ENCODE peak calls at places on chromosome 3, in eight cellular contexts. Z is cardiac fibroblast, T is A172, J is fibroblast of the conjunctiva, W is neuronal stem cell, D is germinal center, P is psoas muscle, Y is posterior cingulate gyrus. I is an unnamed sample.
A peak's percentile ranks its signal among the peaks of the same experiment; 100 is the strongest.

GRCh38 chr3:3827111-3827510 is 27.9 kb downstream of the LRRN1 start:
- DNase-seq in D (no peak), Z (no peak), Y (no peak), T (no peak), P (no peak), W (no peak), J (no peak), I (no peak)

GRCh38 chr3:149752788-149753136 is 473 bp upstream of the COMMD2 start:
- DNase-seq in J (no peak), W (no peak), D (no peak), P (no peak), Z (no peak), T (no peak), Y (no peak), I (no peak)

GRCh38 chr3:126668450-126669401 is 13.8 kb upstream of the TXNRD3 start:
- DNase-seq in W (no peak), J (no peak), Z (no peak), D (no peak), T (no peak), Y (no peak), P (no peak), I (no peak)

GRCh38 chr3:55006277-55006676 is 78.4 kb upstream of the LRTM1 start:
- DNase-seq in J (no peak), T (peak; percentile 41), D (no peak), W (no peak), Y (no peak), Z (no peak), P (no peak), I (no peak)

GRCh38 chr3:77342688-77343087 is 302.8 kb downstream of the ROBO2 start:
- DNase-seq in Y (no peak), W (no peak), T (no peak), J (no peak), D (no peak), Z (no peak), P (no peak), I (no peak)

GRCh38 chr3:191136347-191136746 is 62.7 kb upstream of the OSTN start:
- DNase-seq in W (no peak), Y (no peak), T (peak; percentile 38), J (no peak), P (no peak), Z (peak; percentile 48), D (peak; percentile 26), I (no peak)

GRCh38 chr3:64331605-64332004 is 106.3 kb upstream of the PRICKLE2 start:
- DNase-seq in J (no peak), Z (no peak), Y (no peak), W (no peak), D (no peak), P (no peak), T (no peak), I (no peak)

GRCh38 chr3:50212971-50213370 is 7.9 kb downstream of the SLC38A3 start:
- DNase-seq in J (no peak), P (no peak), Y (no peak), D (no peak), T (no peak), Z (no peak), W (no peak), I (no peak)

GRCh38 chr3:47007482-47008257 is 28.2 kb downstream of the NBEAL2 start:
- DNase-seq in Y (no peak), P (peak; percentile 12), Z (no peak), J (no peak), D (no peak), T (no peak), W (no peak), I (no peak)